ENCODE peak calls at places on chromosome 21, in eight cellular contexts. One of them, this sample, is unnamed.

GRCh38 chr21:27110956-27111355 is 144.1 kb upstream of the ADAMTS5 start:
- DNase-seq in IMR-90: no peak
- DNase-seq in heart left ventricle: no peak
- DNase-seq in ovary: no peak
- DNase-seq in thoracic aorta: no peak
- DNase-seq in body of pancreas: no peak
- DNase-seq in effector memory CD4-positive, alpha-beta T cell: no peak
- DNase-seq in astrocyte: no peak
- DNase-seq in this sample: no peak

GRCh38 chr21:27196651-27197050 is 229.8 kb upstream of the ADAMTS5 start:
- DNase-seq in IMR-90: peak; percentile 16
- DNase-seq in heart left ventricle: no peak
- DNase-seq in ovary: no peak
- DNase-seq in thoracic aorta: no peak
- DNase-seq in body of pancreas: no peak
- DNase-seq in effector memory CD4-positive, alpha-beta T cell: no peak
- DNase-seq in astrocyte: no peak
- DNase-seq in this sample: no peak

GRCh38 chr21:15222711-15223110 is 157.9 kb upstream of the NRIP1 start:
- DNase-seq in IMR-90: no peak
- DNase-seq in heart left ventricle: no peak
- DNase-seq in ovary: no peak
- DNase-seq in thoracic aorta: no peak
- DNase-seq in body of pancreas: no peak
- DNase-seq in effector memory CD4-positive, alpha-beta T cell: no peak
- DNase-seq in astrocyte: no peak
- DNase-seq in this sample: no peak

GRCh38 chr21:31335957-31336738 is 7.9 kb downstream of the TIAM1 start:
- DNase-seq in IMR-90: peak; percentile 95
- DNase-seq in heart left ventricle: peak; percentile 25
- DNase-seq in ovary: no peak
- DNase-seq in thoracic aorta: no peak
- DNase-seq in body of pancreas: no peak
- DNase-seq in effector memory CD4-positive, alpha-beta T cell: no peak
- DNase-seq in astrocyte: peak; percentile 96
- DNase-seq in this sample: no peak

GRCh38 chr21:34029724-34030528 is 43.5 kb upstream of the MRPS6 start:
- DNase-seq in IMR-90: peak; percentile 82
- DNase-seq in heart left ventricle: peak; percentile 25
- DNase-seq in ovary: peak; percentile 38
- DNase-seq in thoracic aorta: no peak
- DNase-seq in body of pancreas: peak; percentile 36
- DNase-seq in effector memory CD4-positive, alpha-beta T cell: peak; percentile 32
- DNase-seq in astrocyte: peak; percentile 84
- DNase-seq in this sample: no peak

GRCh38 chr21:38768385-38769071 is 37.2 kb upstream of the ETS2 start:
- DNase-seq in IMR-90: peak; percentile 100
- DNase-seq in heart left ventricle: no peak
- DNase-seq in ovary: no peak
- DNase-seq in thoracic aorta: peak; percentile 37
- DNase-seq in body of pancreas: no peak
- DNase-seq in effector memory CD4-positive, alpha-beta T cell: no peak
- DNase-seq in astrocyte: peak; percentile 96
- DNase-seq in this sample: no peak

GRCh38 chr21:40215941-40216340 is 348.7 kb downstream of the PCP4 start:
- DNase-seq in IMR-90: no peak
- DNase-seq in heart left ventricle: no peak
- DNase-seq in ovary: no peak
- DNase-seq in thoracic aorta: no peak
- DNase-seq in body of pancreas: no peak
- DNase-seq in effector memory CD4-positive, alpha-beta T cell: no peak
- DNase-seq in astrocyte: no peak
- DNase-seq in this sample: peak; percentile 54

GRCh38 chr21:29656504-29657227 is 283.1 kb downstream of the GRIK1 start:
- DNase-seq in IMR-90: peak; percentile 85
- DNase-seq in heart left ventricle: no peak
- DNase-seq in ovary: no peak
- DNase-seq in thoracic aorta: no peak
- DNase-seq in body of pancreas: no peak
- DNase-seq in effector memory CD4-positive, alpha-beta T cell: no peak
- DNase-seq in astrocyte: peak; percentile 98
- DNase-seq in this sample: no peak

GRCh38 chr21:10430007-10430406 is 91.4 kb upstream of the TPTE start:
- DNase-seq in IMR-90: no peak
- DNase-seq in heart left ventricle: no peak
- DNase-seq in ovary: no peak
- DNase-seq in thoracic aorta: no peak
- DNase-seq in body of pancreas: no peak
- DNase-seq in effector memory CD4-positive, alpha-beta T cell: no peak
- DNase-seq in astrocyte: no peak
- DNase-seq in this sample: no peak

GRCh38 chr21:45366931-45367401 is 38.0 kb upstream of the COL18A1 start:
- DNase-seq in IMR-90: peak; percentile 98
- DNase-seq in heart left ventricle: peak; percentile 72
- DNase-seq in ovary: peak; percentile 91
- DNase-seq in thoracic aorta: peak; percentile 43
- DNase-seq in body of pancreas: peak; percentile 65
- DNase-seq in effector memory CD4-positive, alpha-beta T cell: no peak
- DNase-seq in astrocyte: peak; percentile 95
- DNase-seq in this sample: no peak

GRCh38 chr21:17119466-17120297 is 393.2 kb upstream of the CXADR start:
- DNase-seq in IMR-90: no peak
- DNase-seq in heart left ventricle: no peak
- DNase-seq in ovary: no peak
- DNase-seq in thoracic aorta: no peak
- DNase-seq in body of pancreas: no peak
- DNase-seq in effector memory CD4-positive, alpha-beta T cell: no peak
- DNase-seq in astrocyte: no peak
- DNase-seq in this sample: no peak

GRCh38 chr21:14495075-14495474 is 51.0 kb downstream of the SAMSN1 start:
- DNase-seq in IMR-90: no peak
- DNase-seq in heart left ventricle: no peak
- DNase-seq in ovary: no peak
- DNase-seq in thoracic aorta: no peak
- DNase-seq in body of pancreas: no peak
- DNase-seq in effector memory CD4-positive, alpha-beta T cell: no peak
- DNase-seq in astrocyte: no peak
- DNase-seq in this sample: no peak

DNA sequence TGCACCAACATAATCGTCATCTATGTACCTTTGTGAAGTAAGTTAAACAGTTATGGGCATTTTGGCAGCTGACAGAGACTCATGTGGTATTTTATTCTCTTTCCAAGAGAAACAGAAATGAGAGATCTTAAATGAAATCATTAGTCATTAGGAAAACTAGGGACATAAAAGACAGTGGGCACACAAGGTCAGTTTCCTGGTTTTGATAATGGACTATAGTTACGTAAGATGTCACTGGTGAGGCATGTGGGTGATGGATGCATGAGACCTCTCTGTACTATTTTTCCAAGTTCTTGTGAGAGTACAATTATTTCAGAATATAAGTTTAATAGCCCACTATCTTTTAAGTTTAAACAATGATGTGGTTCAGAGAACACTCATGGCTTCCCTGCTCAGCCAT is 216.9 kb downstream of the APP start:
- DNase-seq in IMR-90: no peak
- DNase-seq in heart left ventricle: no peak
- DNase-seq in ovary: no peak
- DNase-seq in thoracic aorta: no peak
- DNase-seq in body of pancreas: no peak
- DNase-seq in effector memory CD4-positive, alpha-beta T cell: no peak
- DNase-seq in astrocyte: no peak
- DNase-seq in this sample: no peak
- H3K4me1 ChIP-seq in IMR-90: no peaks in the 10 kb centered on the region
- H3K4me1 ChIP-seq in heart left ventricle: peaks cover 9% of the 10 kb centered on the region
- H3K4me1 ChIP-seq in ovary: peaks cover 2% of the 10 kb centered on the region
- H3K4me1 ChIP-seq in thoracic aorta: peaks cover 20% of the 10 kb centered on the region
- H3K4me1 ChIP-seq in body of pancreas: peaks cover 5% of the 10 kb centered on the region
- H3K4me1 ChIP-seq in effector memory CD4-positive, alpha-beta T cell: no peaks in the 10 kb centered on the region
- H3K4me1 ChIP-seq in astrocyte: peaks cover 7% of the 10 kb centered on the region
- H3K4me1 ChIP-seq in this sample: no peaks in the 10 kb centered on the region

DNA sequence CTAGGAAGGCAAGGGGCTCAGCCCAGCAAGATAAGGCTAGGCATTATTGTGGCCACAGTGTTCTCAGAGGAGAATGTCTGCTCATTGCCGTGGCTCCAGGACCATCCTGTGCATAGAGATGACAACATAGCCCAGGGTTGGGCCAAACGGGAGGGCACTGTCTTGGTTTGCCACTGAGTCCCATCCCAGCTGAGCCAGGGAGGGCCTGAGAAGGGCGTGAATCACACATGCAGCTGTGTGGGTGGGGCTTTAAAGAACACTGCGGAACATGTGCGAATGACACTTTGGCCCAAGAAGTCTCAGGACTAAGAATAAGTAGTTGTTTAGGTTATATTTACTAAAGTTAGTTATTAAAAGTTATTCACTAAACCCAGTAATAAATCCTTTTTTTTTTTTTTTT is 18.5 kb downstream of the CHAF1B start:
- DNase-seq in IMR-90: no peak
- DNase-seq in heart left ventricle: no peak
- DNase-seq in ovary: no peak
- DNase-seq in thoracic aorta: no peak
- DNase-seq in body of pancreas: no peak
- DNase-seq in effector memory CD4-positive, alpha-beta T cell: no peak
- DNase-seq in astrocyte: no peak
- DNase-seq in this sample: no peak
- H3K27ac ChIP-seq in IMR-90: no peak overlapping the region
- H3K27ac ChIP-seq in heart left ventricle: no peak overlapping the region
- H3K27ac ChIP-seq in ovary: no peak overlapping the region
- H3K27ac ChIP-seq in thoracic aorta: no peak overlapping the region
- H3K27ac ChIP-seq in body of pancreas: no peak overlapping the region
- H3K27ac ChIP-seq in effector memory CD4-positive, alpha-beta T cell: no peak overlapping the region
- H3K27ac ChIP-seq in astrocyte: no peak overlapping the region
- H3K27ac ChIP-seq in this sample: no peak overlapping the region

GRCh38 chr21:43811262-43812105 is 22.1 kb downstream of the RRP1 start:
- DNase-seq in IMR-90: no peak
- DNase-seq in heart left ventricle: no peak
- DNase-seq in ovary: no peak
- DNase-seq in thoracic aorta: no peak
- DNase-seq in body of pancreas: no peak
- DNase-seq in effector memory CD4-positive, alpha-beta T cell: no peak
- DNase-seq in astrocyte: no peak
- DNase-seq in this sample: no peak
- H3K4me1 ChIP-seq in IMR-90: peaks cover 2% of the 10 kb centered on the region
- H3K4me1 ChIP-seq in heart left ventricle: peaks cover 26% of the 10 kb centered on the region
- H3K4me1 ChIP-seq in ovary: peaks cover 28% of the 10 kb centered on the region
- H3K4me1 ChIP-seq in thoracic aorta: peaks cover 20% of the 10 kb centered on the region
- H3K4me1 ChIP-seq in body of pancreas: peaks cover 15% of the 10 kb centered on the region
- H3K4me1 ChIP-seq in effector memory CD4-positive, alpha-beta T cell: peaks cover 8% of the 10 kb centered on the region
- H3K4me1 ChIP-seq in astrocyte: no peaks in the 10 kb centered on the region
- H3K4me1 ChIP-seq in this sample: peaks cover 7% of the 10 kb centered on the region

DNA sequence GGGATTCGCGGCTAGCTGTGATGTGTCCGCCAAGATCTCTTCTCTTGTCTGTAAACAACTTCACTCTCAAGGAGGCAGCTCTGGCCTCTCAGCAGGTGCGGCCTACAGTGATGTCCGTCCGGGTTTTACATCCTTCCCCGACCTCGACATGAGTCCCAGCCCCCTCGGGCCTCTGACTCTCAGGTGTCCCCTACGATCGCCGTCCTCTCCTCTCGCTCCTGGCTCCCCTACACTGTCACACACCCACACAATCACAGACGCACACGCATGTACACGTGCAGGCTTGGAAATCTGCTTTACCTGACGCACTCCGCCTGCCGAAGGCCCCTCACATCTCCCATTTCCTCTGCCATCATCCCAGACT is 797 bp upstream of the RSPH1 start:
- DNase-seq in IMR-90: no peak
- DNase-seq in heart left ventricle: no peak
- DNase-seq in ovary: peak; percentile 63
- DNase-seq in thoracic aorta: no peak
- DNase-seq in body of pancreas: peak; percentile 33
- DNase-seq in effector memory CD4-positive, alpha-beta T cell: no peak
- DNase-seq in astrocyte: no peak
- DNase-seq in this sample: no peak
- H3K27ac ChIP-seq in IMR-90: no peak overlapping the region
- H3K27ac ChIP-seq in heart left ventricle: peak overlapping the region; percentile 55
- H3K27ac ChIP-seq in ovary: peak overlapping the region; percentile 66
- H3K27ac ChIP-seq in thoracic aorta: peak overlapping the region; percentile 75
- H3K27ac ChIP-seq in body of pancreas: peak overlapping the region; percentile 68
- H3K27ac ChIP-seq in effector memory CD4-positive, alpha-beta T cell: peak overlapping the region; percentile 69
- H3K27ac ChIP-seq in astrocyte: peak overlapping the region; percentile 43
- H3K27ac ChIP-seq in this sample: peak overlapping the region; percentile 98

This sample was measured in prostate gland.